ENCODE peak calls at places on chromosome 7, in five cellular contexts. I is ovary, Y is HepG2, H is suprapubic skin, Z is prostate gland. T is an unnamed sample.

GRCh38 chr7:75657866-75658265 is 80.9 kb downstream of the HIP1 start:
- DNase-seq in I (no peak), Y (no peak), H (no peak), Z (no peak), T (no peak)

GRCh38 chr7:107744345-107744750 is 406 bp downstream of the CBLL1 start:
- DNase-seq in I (no peak), Y (no peak), H (no peak), Z (no peak), T (no peak)

GRCh38 chr7:132028144-132028920 is 471.9 kb upstream of the PODXL start:
- DNase-seq in I (no peak), Y (no peak), H (no peak), Z (no peak), T (no peak)

GRCh38 chr7:107387573-107388219 is 82.2 kb upstream of the GPR22 start:
- DNase-seq in I (no peak), Y (no peak), H (no peak), Z (no peak), T (no peak)

GRCh38 chr7:95820778-95821177 is 48.4 kb downstream of the DYNC1I1 start:
- DNase-seq in I (no peak), Y (no peak), H (no peak), Z (no peak), T (no peak)

GRCh38 chr7:23216021-23216420 is 30.6 kb upstream of the GPNMB start:
- DNase-seq in I (no peak), Y (no peak), H (no peak), Z (no peak), T (no peak)

GRCh38 chr7:98280791-98281756 is at the start of gene BRI3:
- DNase-seq in I (peak; percentile 92), Y (peak; percentile 78), H (peak; percentile 96), Z (peak; percentile 92), T (peak; percentile 88)

GRCh38 chr7:13904689-13905088 is 84.8 kb downstream of the ETV1 start:
- DNase-seq in I (no peak), Y (no peak), H (no peak), Z (no peak), T (no peak)

GRCh38 chr7:100407285-100408180 is 21.0 kb downstream of the ZCWPW1 start:
- DNase-seq in I (peak; percentile 29), Y (peak; percentile 44), H (no peak), Z (peak; percentile 44), T (no peak)

GRCh38 chr7:96178581-96178980 is 143.3 kb downstream of the SLC25A13 start:
- DNase-seq in I (no peak), Y (no peak), H (no peak), Z (no peak), T (no peak)

GRCh38 chr7:68420342-68420750 is 1177.9 kb upstream of the AUTS2 start:
- DNase-seq in I (no peak), Y (no peak), H (no peak), Z (no peak), T (no peak)

GRCh38 chr7:106094780-106095179 is 17.3 kb downstream of the SYPL1 start:
- DNase-seq in I (no peak), Y (no peak), H (no peak), Z (no peak), T (no peak)

GRCh38 chr7:15424468-15424867 is 137.3 kb downstream of the AGMO start:
- DNase-seq in I (no peak), Y (no peak), H (no peak), Z (no peak), T (no peak)

GRCh38 chr7:108805808-108806397 is 236.2 kb downstream of the DNAJB9 start:
- DNase-seq in I (no peak), Y (peak; percentile 5), H (no peak), Z (no peak), T (no peak)

GRCh38 chr7:157890921-157891401 is 554.2 kb downstream of the DNAJB6 start:
- DNase-seq in I (no peak), Y (no peak), H (peak; percentile 50), Z (no peak), T (no peak)

GRCh38 chr7:130878785-130879184 is 144.8 kb upstream of the KLF14 start:
- DNase-seq in I (no peak), Y (no peak), H (no peak), Z (no peak), T (no peak)

GRCh38 chr7:157651366-157652160 is 314.8 kb downstream of the DNAJB6 start:
- DNase-seq in I (no peak), Y (no peak), H (no peak), Z (no peak), T (no peak)

GRCh38 chr7:137935849-137936508 is 65.9 kb downstream of the CREB3L2 start:
- DNase-seq in I (no peak), Y (no peak), H (no peak), Z (no peak), T (no peak)

GRCh38 chr7:149720372-149721083 is 52.9 kb downstream of the ZNF467 start:
- DNase-seq in I (no peak), Y (peak; percentile 78), H (peak; percentile 77), Z (peak; percentile 42), T (peak; percentile 80)

GRCh38 chr7:30038182-30038980 is 10.2 kb downstream of the PLEKHA8 start:
- DNase-seq in I (no peak), Y (no peak), H (no peak), Z (no peak), T (no peak)

GRCh38 chr7:38017320-38017719 is 96.9 kb downstream of the EPDR1 start:
- DNase-seq in I (no peak), Y (no peak), H (no peak), Z (no peak), T (no peak)

GRCh38 chr7:134908289-134908688 is 78.0 kb upstream of the AGBL3 start:
- DNase-seq in I (no peak), Y (no peak), H (no peak), Z (no peak), T (no peak)

GRCh38 chr7:155987681-155988080 is 175.4 kb upstream of the SHH start:
- DNase-seq in I (no peak), Y (no peak), H (peak; percentile 54), Z (no peak), T (peak; percentile 53)

GRCh38 chr7:138961159-138961558 is 20.0 kb downstream of the KIAA1549 start:
- DNase-seq in I (no peak), Y (no peak), H (no peak), Z (peak; percentile 18), T (no peak)

GRCh38 chr7:50661345-50662058 is 96.3 kb upstream of the DDC start:
- DNase-seq in I (no peak), Y (no peak), H (no peak), Z (no peak), T (no peak)

GRCh38 chr7:67056683-67057082 is 60.0 kb downstream of the TYW1 start:
- DNase-seq in I (no peak), Y (no peak), H (no peak), Z (no peak), T (no peak)

GRCh38 chr7:148395292-148395691 is 195.3 kb upstream of the C7orf33 start:
- DNase-seq in I (no peak), Y (no peak), H (no peak), Z (no peak), T (no peak)

GRCh38 chr7:155897758-155898386 is 85.6 kb upstream of the SHH start:
- DNase-seq in I (no peak), Y (no peak), H (peak; percentile 21), Z (no peak), T (no peak)

GRCh38 chr7:108149119-108149518 is 19.0 kb upstream of the LAMB4 start:
- DNase-seq in I (no peak), Y (no peak), H (no peak), Z (no peak), T (no peak)

GRCh38 chr7:34747842-34748241 is 89.8 kb downstream of the NPSR1 start:
- DNase-seq in I (no peak), Y (no peak), H (no peak), Z (peak; percentile 9), T (no peak)

GRCh38 chr7:102317231-102318059 is 30.8 kb downstream of the SH2B2 start:
- DNase-seq in I (no peak), Y (no peak), H (no peak), Z (no peak), T (no peak)
- TF ChIP-seq CTCF in I (no peak), Y (no peak), H (no peak), Z (no peak), T (no peak)

DNA sequence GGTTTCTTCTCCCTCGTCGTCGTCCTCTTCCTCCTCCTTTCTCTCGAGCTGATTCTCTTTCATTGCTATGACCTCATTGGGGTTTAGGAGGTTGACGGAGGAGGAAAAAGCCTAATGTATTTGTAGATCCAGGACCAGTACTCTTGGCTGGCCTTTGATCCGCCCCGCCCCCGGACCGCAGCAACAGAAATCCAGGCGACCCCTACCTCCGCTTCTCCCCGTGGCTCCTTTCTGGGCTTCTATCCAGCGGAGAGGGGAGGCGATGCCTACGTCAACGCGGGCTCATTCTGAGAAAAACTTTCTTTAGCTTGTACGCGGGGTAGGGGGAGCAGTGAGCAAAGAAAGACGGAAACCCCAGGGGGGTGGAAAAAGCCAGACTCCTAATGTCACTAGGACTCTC is at the start of gene TMEM196:
- DNase-seq in I (no peak), Y (no peak), H (no peak), Z (no peak), T (no peak)
- H3K4me3 ChIP-seq in I (peak within 1 kb of the TSS; percentile 17), Y (no peak within 1 kb of the TSS), H (peak within 1 kb of the TSS; percentile 22), Z (no peak within 1 kb of the TSS), T (no peak within 1 kb of the TSS)

GRCh38 chr7:518630-519428 is 817 bp downstream of the PDGFA start:
- DNase-seq in I (peak; percentile 67), Y (no peak), H (no peak), Z (peak; percentile 92), T (peak; percentile 59)
- TF ChIP-seq POLR2A in I (no peak), Y (no peak), H (no peak), Z (peak; percentile 89), T (no peak)

GRCh38 chr7:24980695-24981543 is 941 bp upstream of the OSBPL3 start:
- DNase-seq in I (peak; percentile 38), Y (no peak), H (peak; percentile 81), Z (no peak), T (no peak)

GRCh38 chr7:24981544-24981951 is 1.6 kb upstream of the OSBPL3 start:
- DNase-seq in I (peak; percentile 51), Y (no peak), H (peak; percentile 84), Z (no peak), T (peak; percentile 92)

GRCh38 chr7:24978837-24979469 is 1.0 kb downstream of the OSBPL3 start:
- DNase-seq in I (no peak), Y (no peak), H (no peak), Z (no peak), T (no peak)

GRCh38 chr7:24979863-24980694 is at the start of gene OSBPL3:
- DNase-seq in I (peak; percentile 96), Y (peak; percentile 91), H (peak; percentile 97), Z (peak; percentile 95), T (peak; percentile 94)

GRCh38 chr7:24979470-24979862 is 512 bp downstream of the OSBPL3 start:
- DNase-seq in I (peak; percentile 72), Y (peak; percentile 47), H (peak; percentile 82), Z (peak; percentile 44), T (no peak)
- TF ChIP-seq CTCF in I (peak; percentile 52), Y (peak; percentile 77), H (no peak), Z (no peak), T (no peak)

GRCh38 chr7:152335900-152336571 is 99.8 kb downstream of the KMT2C start:
- DNase-seq in I (no peak), Y (no peak), H (no peak), Z (no peak), T (no peak)
- H3K4me3 ChIP-seq in I (no peak overlapping the region), Y (no peak overlapping the region), H (peak overlapping the region; percentile 18), Z (no peak overlapping the region), T (no peak overlapping the region)

T was measured in lower leg skin.